ENCODE peak calls at places on chromosomes 13 and 19, in five cellular contexts. One of them, this sample, is unnamed. For H3K36me3, the result is how much of the 10 kb centered on the place peaks cover.

GRCh38 chr19:7733376-7733775 is 1.5 kb upstream of the CLEC4G start:
- DNase-seq in K562: no peak
- DNase-seq in Panc1: no peak
- DNase-seq in OCI-LY7: no peak
- DNase-seq in heart right ventricle: no peak
- DNase-seq in this sample: no peak

GRCh38 chr13:35994131-35994966 is 136.8 kb downstream of the DCLK1 start:
- DNase-seq in K562: no peak
- DNase-seq in Panc1: no peak
- DNase-seq in OCI-LY7: no peak
- DNase-seq in heart right ventricle: peak
- DNase-seq in this sample: peak

GRCh38 chr19:42042455-42043170 is 27.4 kb downstream of the GRIK5 start:
- DNase-seq in K562: no peak
- DNase-seq in Panc1: no peak
- DNase-seq in OCI-LY7: no peak
- DNase-seq in heart right ventricle: no peak
- DNase-seq in this sample: no peak

GRCh38 chr13:113904411-113904810 is 40.5 kb upstream of the GAS6 start:
- DNase-seq in K562: peak
- DNase-seq in Panc1: peak
- DNase-seq in OCI-LY7: no peak
- DNase-seq in heart right ventricle: peak
- DNase-seq in this sample: peak

GRCh38 chr13:102680842-102681725 is 13.8 kb downstream of the METTL21C start:
- DNase-seq in K562: no peak
- DNase-seq in Panc1: no peak
- DNase-seq in OCI-LY7: peak
- DNase-seq in heart right ventricle: no peak
- DNase-seq in this sample: no peak

GRCh38 chr19:53055117-53055516 is 10.6 kb downstream of the ERVV-2 start:
- DNase-seq in K562: peak
- DNase-seq in Panc1: no peak
- DNase-seq in OCI-LY7: no peak
- DNase-seq in heart right ventricle: no peak
- DNase-seq in this sample: no peak

GRCh38 chr19:38209671-38210457 is 14.2 kb downstream of the DPF1 start:
- DNase-seq in K562: no peak
- DNase-seq in Panc1: no peak
- DNase-seq in OCI-LY7: no peak
- DNase-seq in heart right ventricle: peak
- DNase-seq in this sample: peak

GRCh38 chr13:98845726-98846125 is 93.3 kb upstream of the SLC15A1 start:
- DNase-seq in K562: no peak
- DNase-seq in Panc1: no peak
- DNase-seq in OCI-LY7: no peak
- DNase-seq in heart right ventricle: no peak
- DNase-seq in this sample: no peak

GRCh38 chr19:42267644-42268141 is 1.4 kb upstream of the CIC start:
- DNase-seq in K562: no peak
- DNase-seq in Panc1: no peak
- DNase-seq in OCI-LY7: no peak
- DNase-seq in heart right ventricle: no peak
- DNase-seq in this sample: no peak

GRCh38 chr19:43380771-43381386 is 27.4 kb downstream of the CD177 start:
- DNase-seq in K562: no peak
- DNase-seq in Panc1: no peak
- DNase-seq in OCI-LY7: no peak
- DNase-seq in heart right ventricle: no peak
- DNase-seq in this sample: no peak

GRCh38 chr19:41886761-41887710 is 4.1 kb downstream of the ARHGEF1 start:
- DNase-seq in K562: no peak
- DNase-seq in Panc1: no peak
- DNase-seq in OCI-LY7: peak
- DNase-seq in heart right ventricle: no peak
- DNase-seq in this sample: no peak

GRCh38 chr19:24069907-24070657 is 16.9 kb upstream of the ZNF254 start:
- DNase-seq in K562: no peak
- DNase-seq in Panc1: no peak
- DNase-seq in OCI-LY7: no peak
- DNase-seq in heart right ventricle: no peak
- DNase-seq in this sample: no peak

GRCh38 chr19:3880471-3881271 is at the start of gene ATCAY:
- DNase-seq in K562: no peak
- DNase-seq in Panc1: no peak
- DNase-seq in OCI-LY7: no peak
- DNase-seq in heart right ventricle: no peak
- DNase-seq in this sample: peak

GRCh38 chr13:35818577-35819165 is 312.5 kb downstream of the DCLK1 start:
- DNase-seq in K562: peak
- DNase-seq in Panc1: peak
- DNase-seq in OCI-LY7: peak
- DNase-seq in heart right ventricle: no peak
- DNase-seq in this sample: no peak

GRCh38 chr13:109145631-109146030 is 516.2 kb downstream of the MYO16 start:
- DNase-seq in K562: peak
- DNase-seq in Panc1: peak
- DNase-seq in OCI-LY7: peak
- DNase-seq in heart right ventricle: peak
- DNase-seq in this sample: peak

GRCh38 chr13:40589285-40590109 is 76.9 kb downstream of the FOXO1 start:
- DNase-seq in K562: no peak
- DNase-seq in Panc1: no peak
- DNase-seq in OCI-LY7: peak
- DNase-seq in heart right ventricle: peak
- DNase-seq in this sample: peak

GRCh38 chr19:46416077-46416709 is 2.8 kb upstream of the CCDC8 start:
- DNase-seq in K562: peak
- DNase-seq in Panc1: no peak
- DNase-seq in OCI-LY7: peak
- DNase-seq in heart right ventricle: peak
- DNase-seq in this sample: peak

GRCh38 chr13:108961542-108962125 is 332.2 kb downstream of the MYO16 start:
- DNase-seq in K562: peak
- DNase-seq in Panc1: peak
- DNase-seq in OCI-LY7: peak
- DNase-seq in heart right ventricle: no peak
- DNase-seq in this sample: no peak

GRCh38 chr13:31896427-31896826 is 135.1 kb upstream of the FRY start:
- DNase-seq in K562: no peak
- DNase-seq in Panc1: no peak
- DNase-seq in OCI-LY7: no peak
- DNase-seq in heart right ventricle: peak
- DNase-seq in this sample: peak

GRCh38 chr19:49679832-49680472 is 2.9 kb downstream of the PRMT1 start:
- DNase-seq in K562: no peak
- DNase-seq in Panc1: no peak
- DNase-seq in OCI-LY7: no peak
- DNase-seq in heart right ventricle: no peak
- DNase-seq in this sample: no peak

GRCh38 chr19:42529248-42529764 is 1.0 kb upstream of the CEACAM1 start:
- DNase-seq in K562: peak
- DNase-seq in Panc1: peak
- DNase-seq in OCI-LY7: peak
- DNase-seq in heart right ventricle: peak
- DNase-seq in this sample: peak

GRCh38 chr19:18775586-18776287 is 15.4 kb downstream of the COMP start:
- DNase-seq in K562: no peak
- DNase-seq in Panc1: no peak
- DNase-seq in OCI-LY7: no peak
- DNase-seq in heart right ventricle: no peak
- DNase-seq in this sample: peak

GRCh38 chr19:2542341-2543069 is 66.6 kb downstream of the GADD45B start:
- DNase-seq in K562: no peak
- DNase-seq in Panc1: no peak
- DNase-seq in OCI-LY7: no peak
- DNase-seq in heart right ventricle: no peak
- DNase-seq in this sample: no peak

GRCh38 chr13:32031025-32031814 is at the start of gene FRY:
- DNase-seq in K562: no peak
- DNase-seq in Panc1: no peak
- DNase-seq in OCI-LY7: peak
- DNase-seq in heart right ventricle: peak
- DNase-seq in this sample: peak

GRCh38 chr19:10226376-10227214 is 4.5 kb downstream of the S1PR2 start:
- DNase-seq in K562: no peak
- DNase-seq in Panc1: no peak
- DNase-seq in OCI-LY7: no peak
- DNase-seq in heart right ventricle: peak
- DNase-seq in this sample: no peak

GRCh38 chr19:7488736-7489353 is at the start of gene PEX11G:
- DNase-seq in K562: peak
- DNase-seq in Panc1: peak
- DNase-seq in OCI-LY7: peak
- DNase-seq in heart right ventricle: peak
- DNase-seq in this sample: peak

GRCh38 chr19:16190198-16190597 is 5.0 kb downstream of the FAM32A start:
- DNase-seq in K562: no peak
- DNase-seq in Panc1: no peak
- DNase-seq in OCI-LY7: no peak
- DNase-seq in heart right ventricle: peak
- DNase-seq in this sample: no peak

GRCh38 chr19:16185123-16185924 is at the start of gene FAM32A:
- DNase-seq in K562: peak
- DNase-seq in Panc1: peak
- DNase-seq in OCI-LY7: peak
- DNase-seq in heart right ventricle: peak
- DNase-seq in this sample: peak

GRCh38 chr19:16184665-16185122 is 516 bp upstream of the FAM32A start:
- DNase-seq in K562: no peak
- DNase-seq in Panc1: no peak
- DNase-seq in OCI-LY7: no peak
- DNase-seq in heart right ventricle: no peak
- DNase-seq in this sample: no peak

GRCh38 chr19:16188521-16188920 is 3.3 kb downstream of the FAM32A start:
- DNase-seq in K562: no peak
- DNase-seq in Panc1: no peak
- DNase-seq in OCI-LY7: no peak
- DNase-seq in heart right ventricle: no peak
- DNase-seq in this sample: no peak

DNA sequence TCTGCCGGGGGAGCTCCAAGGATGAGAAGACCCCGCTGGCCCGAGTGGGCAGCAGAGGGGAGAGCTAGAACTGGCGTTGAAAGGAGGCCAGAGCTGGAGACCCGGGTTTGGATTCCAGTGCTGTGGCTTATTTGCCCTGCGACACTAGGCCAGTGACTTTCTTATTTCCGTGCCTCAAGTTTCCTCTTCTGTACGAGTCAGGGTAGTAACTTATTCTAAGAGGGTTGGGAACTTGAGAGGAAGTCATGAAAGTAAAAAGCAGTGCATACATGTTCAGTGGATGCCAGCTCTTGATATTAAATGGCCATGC is 670 bp downstream of the FAM32A start:
- DNase-seq in K562: no peak
- DNase-seq in Panc1: no peak
- DNase-seq in OCI-LY7: peak
- DNase-seq in heart right ventricle: no peak
- DNase-seq in this sample: peak
- TF ChIP-seq CTCF in K562: peak
- TF ChIP-seq CTCF in Panc1: no peak
- TF ChIP-seq CTCF in OCI-LY7: peak
- TF ChIP-seq CTCF in heart right ventricle: no peak
- TF ChIP-seq CTCF in this sample: no peak

GRCh38 chr19:4966591-4966990 is 2.3 kb upstream of the KDM4B start:
- DNase-seq in K562: no peak
- DNase-seq in Panc1: no peak
- DNase-seq in OCI-LY7: no peak
- DNase-seq in heart right ventricle: no peak
- DNase-seq in this sample: no peak
- H3K4me3 ChIP-seq in K562: no peak
- H3K4me3 ChIP-seq in Panc1: no peak
- H3K4me3 ChIP-seq in OCI-LY7: no peak
- H3K4me3 ChIP-seq in heart right ventricle: no peak
- H3K4me3 ChIP-seq in this sample: no peak

GRCh38 chr13:52665325-52665724 is 12.7 kb downstream of the SUGT1 start:
- DNase-seq in K562: no peak
- DNase-seq in Panc1: no peak
- DNase-seq in OCI-LY7: peak
- DNase-seq in heart right ventricle: no peak
- DNase-seq in this sample: peak
- H3K36me3 ChIP-seq in K562: half or more
- H3K36me3 ChIP-seq in Panc1: under half
- H3K36me3 ChIP-seq in OCI-LY7: half or more
- H3K36me3 ChIP-seq in heart right ventricle: half or more
- H3K36me3 ChIP-seq in this sample: half or more

GRCh38 chr13:79482271-79482970 is 1.5 kb downstream of the NDFIP2 start:
- DNase-seq in K562: no peak
- DNase-seq in Panc1: no peak
- DNase-seq in OCI-LY7: no peak
- DNase-seq in heart right ventricle: no peak
- DNase-seq in this sample: no peak
- TF ChIP-seq CTCF in K562: no peak
- TF ChIP-seq CTCF in Panc1: no peak
- TF ChIP-seq CTCF in OCI-LY7: no peak
- TF ChIP-seq CTCF in heart right ventricle: no peak
- TF ChIP-seq CTCF in this sample: no peak

GRCh38 chr19:40284501-40285352 is at the start of gene AKT2:
- DNase-seq in K562: peak
- DNase-seq in Panc1: no peak
- DNase-seq in OCI-LY7: peak
- DNase-seq in heart right ventricle: peak
- DNase-seq in this sample: peak

GRCh38 chr19:40284251-40284500 is 969 bp downstream of the AKT2 start:
- DNase-seq in K562: no peak
- DNase-seq in Panc1: no peak
- DNase-seq in OCI-LY7: no peak
- DNase-seq in heart right ventricle: no peak
- DNase-seq in this sample: no peak

GRCh38 chr19:40286674-40287421 is 1.7 kb upstream of the AKT2 start:
- DNase-seq in K562: no peak
- DNase-seq in Panc1: no peak
- DNase-seq in OCI-LY7: peak
- DNase-seq in heart right ventricle: no peak
- DNase-seq in this sample: no peak

GRCh38 chr19:40285353-40286234 is 449 bp upstream of the AKT2 start:
- DNase-seq in K562: peak
- DNase-seq in Panc1: peak
- DNase-seq in OCI-LY7: peak
- DNase-seq in heart right ventricle: peak
- DNase-seq in this sample: peak

GRCh38 chr19:40286235-40286530 is 1.0 kb upstream of the AKT2 start:
- DNase-seq in K562: no peak
- DNase-seq in Panc1: no peak
- DNase-seq in OCI-LY7: no peak
- DNase-seq in heart right ventricle: no peak
- DNase-seq in this sample: no peak
- H3K4me3 ChIP-seq in K562: peak
- H3K4me3 ChIP-seq in Panc1: peak
- H3K4me3 ChIP-seq in OCI-LY7: peak
- H3K4me3 ChIP-seq in heart right ventricle: peak
- H3K4me3 ChIP-seq in this sample: no peak

GRCh38 chr13:97367016-97367415 is 67.0 kb upstream of the RAP2A start:
- DNase-seq in K562: no peak
- DNase-seq in Panc1: no peak
- DNase-seq in OCI-LY7: no peak
- DNase-seq in heart right ventricle: no peak
- DNase-seq in this sample: no peak
- H3K36me3 ChIP-seq in K562: under half
- H3K36me3 ChIP-seq in Panc1: under half
- H3K36me3 ChIP-seq in OCI-LY7: under half
- H3K36me3 ChIP-seq in heart right ventricle: half or more
- H3K36me3 ChIP-seq in this sample: under half

This sample was measured in BE2C.